ENCODE peak calls at places on chromosomes 4 and X, in four cellular contexts. One of them, this sample, is unnamed.

GRCh38 chr4:67875011-67875410 is 8.8 kb downstream of the TMPRSS11D start:
- DNase-seq in HepG2: no peak
- DNase-seq in HCT116: no peak
- DNase-seq in A549: no peak
- DNase-seq in this sample: no peak

GRCh38 chr4:64774626-64775025 is 365.4 kb upstream of the TECRL start:
- DNase-seq in HepG2: no peak
- DNase-seq in A549: no peak
- DNase-seq in HCT116: no peak
- DNase-seq in this sample: no peak

GRCh38 chr4:76799139-76799538 is 98.8 kb downstream of the SOWAHB start:
- DNase-seq in A549: no peak
- DNase-seq in HCT116: no peak
- DNase-seq in HepG2: no peak
- DNase-seq in this sample: no peak

GRCh38 chr4:6324461-6324998 is 54.9 kb downstream of the WFS1 start:
- DNase-seq in HepG2: no peak
- DNase-seq in HCT116: no peak
- DNase-seq in A549: no peak
- DNase-seq in this sample: no peak

GRCh38 chrX:153723351-153724251 is 586 bp downstream of the BCAP31 start:
- DNase-seq in HCT116: no peak
- DNase-seq in A549: peak
- DNase-seq in HepG2: peak
- DNase-seq in this sample: peak

GRCh38 chr4:118281611-118282442 is 71.0 kb downstream of the PRSS12 start:
- DNase-seq in HCT116: no peak
- DNase-seq in A549: no peak
- DNase-seq in HepG2: peak
- DNase-seq in this sample: no peak

GRCh38 chrX:72202792-72203401 is 21.3 kb downstream of the PIN4 start:
- DNase-seq in HCT116: no peak
- DNase-seq in A549: no peak
- DNase-seq in HepG2: no peak
- DNase-seq in this sample: no peak

GRCh38 chr4:6461301-6462165 is 10.9 kb downstream of the PPP2R2C start:
- DNase-seq in A549: no peak
- DNase-seq in HCT116: no peak
- DNase-seq in HepG2: no peak
- DNase-seq in this sample: no peak

GRCh38 chr4:83251074-83251835 is 33.3 kb downstream of the COQ2 start:
- DNase-seq in A549: no peak
- DNase-seq in HCT116: no peak
- DNase-seq in HepG2: no peak
- DNase-seq in this sample: no peak

GRCh38 chr4:186109245-186109644 is 4.7 kb downstream of the FAM149A start:
- DNase-seq in HCT116: no peak
- DNase-seq in A549: no peak
- DNase-seq in HepG2: no peak
- DNase-seq in this sample: no peak

GRCh38 chrX:133670394-133670793 is 255.1 kb upstream of the GPC4 start:
- DNase-seq in HepG2: no peak
- DNase-seq in HCT116: peak
- DNase-seq in A549: peak
- DNase-seq in this sample: peak

GRCh38 chr4:27861381-27861787 is 1000.7 kb downstream of the STIM2 start:
- DNase-seq in HCT116: peak
- DNase-seq in A549: no peak
- DNase-seq in HepG2: peak
- DNase-seq in this sample: no peak

GRCh38 chr4:150385606-150386005 is 196.3 kb upstream of the MAB21L2 start:
- DNase-seq in HCT116: no peak
- DNase-seq in A549: no peak
- DNase-seq in HepG2: no peak
- DNase-seq in this sample: no peak

GRCh38 chr4:184732126-184732525 is 1.8 kb downstream of the CENPU start:
- DNase-seq in HepG2: no peak
- DNase-seq in HCT116: no peak
- DNase-seq in A549: no peak
- DNase-seq in this sample: no peak

GRCh38 chr4:189843392-189844009 is 97.2 kb upstream of the FRG1 start:
- DNase-seq in HCT116: no peak
- DNase-seq in HepG2: no peak
- DNase-seq in A549: no peak
- DNase-seq in this sample: no peak

GRCh38 chr4:6055030-6055429 is 36.8 kb upstream of the C4orf50 start:
- DNase-seq in HCT116: no peak
- DNase-seq in A549: no peak
- DNase-seq in HepG2: no peak
- DNase-seq in this sample: no peak

GRCh38 chr4:36399762-36400353 is 118.4 kb downstream of the DTHD1 start:
- DNase-seq in HCT116: no peak
- DNase-seq in A549: no peak
- DNase-seq in HepG2: peak
- DNase-seq in this sample: peak

GRCh38 chr4:1415681-1415981 is 9.4 kb upstream of the NKX1-1 start:
- DNase-seq in A549: no peak
- DNase-seq in HepG2: no peak
- DNase-seq in HCT116: no peak
- DNase-seq in this sample: peak

GRCh38 chr4:53917719-53918118 is 146.7 kb downstream of the CHIC2 start:
- DNase-seq in A549: no peak
- DNase-seq in HepG2: no peak
- DNase-seq in HCT116: no peak
- DNase-seq in this sample: no peak

GRCh38 chr4:67083496-67083895 is 461.8 kb downstream of the CENPC start:
- DNase-seq in A549: no peak
- DNase-seq in HepG2: no peak
- DNase-seq in HCT116: no peak
- DNase-seq in this sample: no peak

GRCh38 chr4:63296773-63297172 is 1112.5 kb downstream of the TECRL start:
- DNase-seq in A549: no peak
- DNase-seq in HepG2: peak
- DNase-seq in HCT116: no peak
- DNase-seq in this sample: no peak

GRCh38 chr4:579543-580175 is 3.6 kb upstream of the TMEM271 start:
- DNase-seq in HCT116: no peak
- DNase-seq in A549: no peak
- DNase-seq in HepG2: no peak
- DNase-seq in this sample: no peak

GRCh38 chr4:34220601-34221000 is 2023.7 kb downstream of the ARAP2 start:
- DNase-seq in HepG2: no peak
- DNase-seq in A549: no peak
- DNase-seq in HCT116: no peak
- DNase-seq in this sample: no peak

GRCh38 chr4:183252959-183253358 is 67.1 kb downstream of the CLDN22 start:
- DNase-seq in A549: no peak
- DNase-seq in HepG2: no peak
- DNase-seq in HCT116: no peak
- DNase-seq in this sample: no peak

GRCh38 chrX:107677501-107677901 is 49.2 kb downstream of the PRPS1 start:
- DNase-seq in A549: no peak
- DNase-seq in HepG2: no peak
- DNase-seq in HCT116: no peak
- DNase-seq in this sample: no peak

GRCh38 chr4:5940470-5941203 is 47.8 kb upstream of the CRMP1 start:
- DNase-seq in HCT116: peak
- DNase-seq in A549: no peak
- DNase-seq in HepG2: peak
- DNase-seq in this sample: no peak

GRCh38 chr4:129043523-129043922 is 49.8 kb downstream of the SCLT1 start:
- DNase-seq in A549: no peak
- DNase-seq in HCT116: no peak
- DNase-seq in HepG2: peak
- DNase-seq in this sample: no peak

GRCh38 chr4:150976478-150977118 is 38.5 kb downstream of the LRBA start:
- DNase-seq in A549: no peak
- DNase-seq in HepG2: peak
- DNase-seq in HCT116: no peak
- DNase-seq in this sample: peak

GRCh38 chr4:109754093-109754857 is 24.4 kb upstream of the PLA2G12A start:
- DNase-seq in A549: no peak
- DNase-seq in HCT116: no peak
- DNase-seq in HepG2: no peak
- DNase-seq in this sample: no peak

GRCh38 chrX:22237479-22237878 is 35.2 kb upstream of the CBLL2 start:
- DNase-seq in HCT116: no peak
- DNase-seq in HepG2: no peak
- DNase-seq in A549: no peak
- DNase-seq in this sample: no peak

GRCh38 chr4:71126719-71127118 is 133.3 kb downstream of the DCK start:
- DNase-seq in HepG2: peak
- DNase-seq in A549: peak
- DNase-seq in HCT116: peak
- DNase-seq in this sample: no peak

GRCh38 chr4:179709961-179710624 is 2267.9 kb upstream of the AGA start:
- DNase-seq in A549: no peak
- DNase-seq in HepG2: no peak
- DNase-seq in HCT116: no peak
- DNase-seq in this sample: no peak

GRCh38 chr4:22408474-22408873 is 107.4 kb downstream of the ADGRA3 start:
- DNase-seq in HepG2: no peak
- DNase-seq in HCT116: no peak
- DNase-seq in A549: no peak
- DNase-seq in this sample: no peak

GRCh38 chr4:21900211-21900610 is 48.4 kb downstream of the KCNIP4 start:
- DNase-seq in A549: no peak
- DNase-seq in HepG2: no peak
- DNase-seq in HCT116: no peak
- DNase-seq in this sample: no peak

GRCh38 chrX:38320819-38321218 is 6.5 kb downstream of the RPGR start:
- DNase-seq in HepG2: no peak
- DNase-seq in HCT116: no peak
- DNase-seq in A549: no peak
- DNase-seq in this sample: no peak

GRCh38 chr4:19776021-19776459 is 475.7 kb upstream of the SLIT2 start:
- DNase-seq in A549: peak
- DNase-seq in HepG2: no peak
- DNase-seq in HCT116: peak
- DNase-seq in this sample: no peak

GRCh38 chrX:150762258-150762867 is 69.2 kb downstream of the MTMR1 start:
- DNase-seq in A549: no peak
- DNase-seq in HepG2: no peak
- DNase-seq in HCT116: no peak
- DNase-seq in this sample: no peak

GRCh38 chr4:32251126-32251525 is 1531.0 kb downstream of the PCDH7 start:
- DNase-seq in A549: no peak
- DNase-seq in HepG2: no peak
- DNase-seq in HCT116: no peak
- DNase-seq in this sample: no peak
- TF ChIP-seq REST in A549: no peak
- TF ChIP-seq REST in HepG2: no peak
- TF ChIP-seq REST in HCT116: no peak
- TF ChIP-seq REST in this sample: no peak

DNA sequence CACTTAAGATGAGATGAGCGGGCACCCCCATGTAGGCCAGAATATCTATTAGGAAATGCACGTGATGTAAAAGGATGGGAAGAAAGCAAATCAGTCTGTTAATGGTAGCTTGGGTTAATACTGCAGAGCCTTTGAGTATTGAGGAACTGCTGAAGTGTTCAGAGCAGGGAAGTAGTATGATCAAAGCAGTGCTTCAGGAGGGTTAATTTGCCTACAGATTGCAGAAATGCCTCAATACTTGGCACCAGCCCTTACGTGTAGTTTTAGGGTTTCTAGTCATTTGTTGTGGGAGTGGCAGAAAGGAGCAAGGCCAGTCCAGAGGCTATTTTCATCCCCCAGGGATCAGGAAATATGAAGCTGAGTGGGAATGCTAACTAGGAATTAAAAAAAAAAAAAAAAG is 19.7 kb downstream of the ZFX start:
- DNase-seq in HepG2: no peak
- DNase-seq in A549: no peak
- DNase-seq in HCT116: no peak
- DNase-seq in this sample: no peak
- TF ChIP-seq REST in HepG2: no peak
- TF ChIP-seq REST in A549: no peak
- TF ChIP-seq REST in HCT116: no peak
- TF ChIP-seq REST in this sample: no peak

GRCh38 chr4:158811704-158812103 is 42.9 kb downstream of the FNIP2 start:
- DNase-seq in A549: no peak
- DNase-seq in HepG2: no peak
- DNase-seq in HCT116: no peak
- DNase-seq in this sample: peak

GRCh38 chr4:158812133-158812532 is 43.3 kb downstream of the FNIP2 start:
- DNase-seq in HepG2: no peak
- DNase-seq in HCT116: no peak
- DNase-seq in A549: no peak
- DNase-seq in this sample: no peak

GRCh38 chr4:158809611-158810486 is 41.0 kb downstream of the FNIP2 start:
- DNase-seq in HCT116: peak
- DNase-seq in A549: no peak
- DNase-seq in HepG2: no peak
- DNase-seq in this sample: no peak

GRCh38 chr4:158811216-158811540 is 42.4 kb downstream of the FNIP2 start:
- DNase-seq in A549: no peak
- DNase-seq in HCT116: no peak
- DNase-seq in HepG2: no peak
- DNase-seq in this sample: no peak

GRCh38 chr4:158810487-158811215 is 41.8 kb downstream of the FNIP2 start:
- DNase-seq in HCT116: peak
- DNase-seq in A549: no peak
- DNase-seq in HepG2: no peak
- DNase-seq in this sample: no peak
- TF ChIP-seq REST in HCT116: no peak
- TF ChIP-seq REST in A549: no peak
- TF ChIP-seq REST in HepG2: no peak
- TF ChIP-seq REST in this sample: no peak

DNA sequence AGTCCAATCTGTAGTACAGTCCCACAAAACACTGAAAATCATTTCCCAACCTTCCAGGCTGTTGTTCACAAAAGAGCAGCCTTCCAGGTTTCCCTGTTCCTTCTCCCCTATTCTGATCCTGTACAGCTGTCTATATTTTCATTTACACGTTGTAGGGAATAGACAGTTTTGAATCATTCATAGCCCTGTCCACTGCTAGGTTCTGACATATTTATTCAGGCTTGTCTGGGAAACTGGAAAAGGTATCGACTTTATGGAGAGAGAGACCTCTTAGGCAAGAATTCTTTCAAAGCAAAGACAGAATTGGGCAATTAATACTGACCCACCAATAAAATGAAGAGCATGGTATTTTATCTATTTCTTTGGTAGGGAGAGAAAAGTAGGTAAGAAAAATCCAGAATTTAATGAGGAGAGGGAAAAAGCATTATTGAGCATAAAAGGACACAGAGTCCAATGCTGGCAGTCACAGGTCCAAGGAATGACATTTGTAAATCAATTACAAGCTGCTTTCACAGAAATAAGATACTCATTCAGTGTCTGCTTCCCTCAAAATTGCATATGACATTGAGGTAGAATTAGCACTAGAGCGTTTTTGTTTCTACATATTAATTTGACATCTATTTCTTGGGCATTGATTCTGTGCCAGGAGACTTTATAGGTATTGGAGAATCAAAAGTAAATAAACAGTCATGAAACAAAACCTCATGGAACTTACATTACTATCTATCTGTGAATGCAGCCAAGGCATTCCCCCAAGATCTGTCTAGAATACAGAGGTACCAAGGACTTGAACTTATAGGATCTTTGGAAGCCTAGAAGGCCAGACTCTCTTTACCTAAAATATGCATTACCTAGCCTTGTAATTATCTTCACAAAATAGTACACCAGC is 127.2 kb downstream of the CAMK2D start:
- DNase-seq in HepG2: no peak
- DNase-seq in A549: no peak
- DNase-seq in HCT116: no peak
- DNase-seq in this sample: no peak
- TF ChIP-seq REST in HepG2: no peak
- TF ChIP-seq REST in A549: no peak
- TF ChIP-seq REST in HCT116: no peak
- TF ChIP-seq REST in this sample: no peak